ENCODE peak calls at places on chromosomes 1 and 21, in ten cellular contexts. P is A549; E is tibial artery; A is aorta; J is CD8-positive, alpha-beta memory T cell; B is CD8-positive, alpha-beta T cell; C is prostate gland; Z is psoas muscle; Y is testis; Q is HepG2. S is an unnamed sample.
A peak's percentile ranks its signal among the peaks of the same experiment; 100 is the strongest.

GRCh38 chr1:3822421-3822820 is 26.1 kb upstream of the LRRC47 start:
- DNase-seq in P (no peak), E (peak; percentile 50), A (no peak), J (no peak), B (no peak), C (no peak), Z (no peak), Y (no peak), Q (no peak), S (no peak)

GRCh38 chr1:182149411-182149965 is 88.0 kb upstream of the ZNF648 start:
- DNase-seq in P (peak; percentile 51), E (peak; percentile 73), A (peak; percentile 73), J (no peak), B (no peak), C (no peak), Z (no peak), Y (peak; percentile 40), Q (no peak), S (peak; percentile 20)

GRCh38 chr1:203915811-203916210 is 54.4 kb downstream of the SNRPE start:
- DNase-seq in P (peak; percentile 58), E (no peak), A (no peak), J (no peak), B (no peak), C (no peak), Z (no peak), Y (no peak), Q (no peak), S (no peak)

GRCh38 chr1:240319998-240320397 is 228.3 kb downstream of the FMN2 start:
- DNase-seq in P (no peak), E (no peak), A (no peak), J (no peak), B (no peak), C (no peak), Z (no peak), Y (no peak), Q (no peak), S (no peak)

GRCh38 chr1:157001304-157001703 is 44.2 kb downstream of the ARHGEF11 start:
- DNase-seq in P (no peak), E (no peak), A (no peak), J (no peak), B (no peak), C (no peak), Z (no peak), Y (no peak), Q (no peak), S (no peak)

GRCh38 chr21:45618846-45619485 is 24.6 kb upstream of the PCBP3 start:
- DNase-seq in P (no peak), E (peak; percentile 51), A (peak; percentile 19), J (no peak), B (peak; percentile 3), C (no peak), Z (no peak), Y (no peak), Q (no peak), S (no peak)

GRCh38 chr21:43608225-43608624 is 51.1 kb downstream of the HSF2BP start:
- DNase-seq in P (no peak), E (no peak), A (no peak), J (no peak), B (no peak), C (no peak), Z (no peak), Y (no peak), Q (no peak), S (no peak)

GRCh38 chr1:113205980-113206766 is 133.2 kb downstream of the LRIG2 start:
- DNase-seq in P (peak; percentile 35), E (no peak), A (no peak), J (no peak), B (no peak), C (no peak), Z (no peak), Y (no peak), Q (no peak), S (no peak)

GRCh38 chr1:116111196-116112021 is at the start of gene MAB21L3:
- DNase-seq in P (no peak), E (no peak), A (no peak), J (no peak), B (no peak), C (peak; percentile 79), Z (no peak), Y (no peak), Q (no peak), S (no peak)

GRCh38 chr1:162561616-162562451 is at the start of gene UAP1:
- DNase-seq in P (no peak), E (no peak), A (no peak), J (no peak), B (no peak), C (peak; percentile 22), Z (peak; percentile 65), Y (peak; percentile 42), Q (no peak), S (no peak)

GRCh38 chr21:14273736-14274538 is 58.0 kb downstream of the RBM11 start:
- DNase-seq in P (no peak), E (peak; percentile 64), A (peak; percentile 66), J (no peak), B (no peak), C (peak; percentile 4), Z (peak; percentile 70), Y (peak; percentile 77), Q (no peak), S (no peak)

GRCh38 chr1:179767996-179768395 is 24.9 kb downstream of the FAM163A start:
- DNase-seq in P (no peak), E (no peak), A (no peak), J (no peak), B (no peak), C (no peak), Z (no peak), Y (no peak), Q (no peak), S (no peak)
- H3K27ac ChIP-seq in P (no peak overlapping the region), E (no peak overlapping the region), A (no peak overlapping the region), J (no peak overlapping the region), B (no peak overlapping the region), C (no peak overlapping the region), Z (no peak overlapping the region), Y (no peak overlapping the region), Q (no peak overlapping the region), S (no peak overlapping the region)

GRCh38 chr1:201399352-201400126 is 415 bp upstream of the LAD1 start:
- DNase-seq in P (no peak), E (no peak), A (no peak), J (no peak), B (no peak), C (peak; percentile 55), Z (no peak), Y (peak; percentile 26), Q (peak; percentile 57), S (no peak)

GRCh38 chr1:201399018-201399351 is at the start of gene LAD1:
- DNase-seq in P (no peak), E (no peak), A (no peak), J (no peak), B (no peak), C (no peak), Z (no peak), Y (no peak), Q (no peak), S (no peak)

GRCh38 chr1:201395936-201396335 is 3.2 kb downstream of the LAD1 start:
- DNase-seq in P (no peak), E (no peak), A (no peak), J (no peak), B (no peak), C (no peak), Z (no peak), Y (no peak), Q (no peak), S (no peak)

GRCh38 chr1:201396859-201397464 is 2.2 kb downstream of the LAD1 start:
- DNase-seq in P (peak; percentile 86), E (no peak), A (no peak), J (no peak), B (no peak), C (peak; percentile 71), Z (no peak), Y (no peak), Q (peak; percentile 77), S (no peak)

GRCh38 chr1:201397675-201398074 is 1.4 kb downstream of the LAD1 start:
- DNase-seq in P (peak; percentile 19), E (no peak), A (no peak), J (no peak), B (no peak), C (no peak), Z (no peak), Y (no peak), Q (peak; percentile 43), S (no peak)
- H3K27ac ChIP-seq in P (peak overlapping the region; percentile 90), E (no peak overlapping the region), A (no peak overlapping the region), J (no peak overlapping the region), B (no peak overlapping the region), C (peak overlapping the region; percentile 26), Z (no peak overlapping the region), Y (no peak overlapping the region), Q (peak overlapping the region; percentile 84), S (no peak overlapping the region)

GRCh38 chr1:30892671-30893073 is 15.9 kb downstream of the SDC3 start:
- DNase-seq in P (no peak), E (no peak), A (no peak), J (no peak), B (no peak), C (no peak), Z (no peak), Y (no peak), Q (peak; percentile 76), S (no peak)
- H3K27ac ChIP-seq in P (no peak overlapping the region), E (no peak overlapping the region), A (no peak overlapping the region), J (no peak overlapping the region), B (no peak overlapping the region), C (no peak overlapping the region), Z (no peak overlapping the region), Y (no peak overlapping the region), Q (no peak overlapping the region), S (no peak overlapping the region)

DNA sequence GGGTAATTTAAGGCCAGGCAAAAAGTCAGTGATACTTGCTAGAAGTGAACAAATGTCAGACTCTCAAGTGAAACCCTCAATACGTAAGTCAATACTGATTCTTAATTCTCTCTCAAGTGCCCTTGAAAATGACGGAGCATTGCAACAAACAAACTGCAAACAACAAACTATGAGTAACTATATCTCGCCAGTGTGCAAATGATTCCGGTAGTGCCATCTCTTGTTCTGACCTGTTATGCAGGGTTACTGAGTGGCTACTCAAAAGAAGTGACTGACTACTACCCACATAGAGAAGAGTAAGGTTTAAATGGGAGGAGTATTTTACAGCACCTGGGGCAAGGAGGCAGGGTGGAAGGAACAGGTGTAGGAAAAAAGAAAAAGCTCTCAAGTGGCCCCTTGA is 1.6 kb downstream of the SLC19A2 start:
- DNase-seq in P (no peak), E (no peak), A (no peak), J (no peak), B (no peak), C (no peak), Z (no peak), Y (no peak), Q (no peak), S (no peak)
- H3K27ac ChIP-seq in P (no peak overlapping the region), E (peak overlapping the region; percentile 99), A (no peak overlapping the region), J (peak overlapping the region; percentile 19), B (no peak overlapping the region), C (peak overlapping the region; percentile 95), Z (peak overlapping the region; percentile 99), Y (peak overlapping the region; percentile 93), Q (peak overlapping the region; percentile 95), S (no peak overlapping the region)

DNA sequence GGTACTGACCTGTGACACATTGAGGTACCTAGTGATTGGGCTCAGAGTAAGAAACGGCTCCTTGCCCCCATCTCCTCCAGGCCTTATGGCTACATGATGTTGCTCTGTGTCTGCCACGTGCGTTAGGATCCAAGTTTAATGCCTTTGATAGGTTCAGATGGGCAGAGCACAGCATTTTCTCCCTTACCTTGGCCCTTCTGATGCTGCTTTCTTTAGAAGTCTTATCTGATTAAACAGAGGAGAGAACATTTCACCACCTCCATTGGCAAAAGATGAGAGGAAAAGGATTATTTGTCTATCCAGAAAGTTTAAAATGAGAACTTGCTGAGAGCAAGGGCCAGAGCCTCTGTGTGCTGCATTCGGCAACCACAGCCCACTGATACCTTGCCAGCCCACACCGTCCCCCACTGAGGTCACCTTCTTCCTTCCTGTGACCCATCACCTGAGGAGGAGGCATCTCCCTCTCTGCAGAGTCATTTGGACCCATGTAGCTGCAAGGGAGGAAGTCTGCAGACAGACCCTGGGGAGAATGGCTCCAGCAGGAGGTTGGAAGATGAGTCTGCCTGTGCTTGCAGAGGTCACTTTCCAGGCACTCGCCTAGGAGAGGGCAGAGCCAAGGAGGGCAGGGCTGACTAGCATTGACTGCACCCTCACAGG is 16.7 kb downstream of the SHISA4 start:
- DNase-seq in P (no peak), E (no peak), A (no peak), J (no peak), B (no peak), C (no peak), Z (no peak), Y (no peak), Q (no peak), S (no peak)
- H3K27ac ChIP-seq in P (no peak overlapping the region), E (peak overlapping the region; percentile 94), A (peak overlapping the region; percentile 100), J (no peak overlapping the region), B (no peak overlapping the region), C (peak overlapping the region; percentile 78), Z (peak overlapping the region; percentile 75), Y (peak overlapping the region; percentile 88), Q (no peak overlapping the region), S (no peak overlapping the region)

S was measured in naive thymus-derived CD4-positive, alpha-beta T cell.